ENCODE peak calls at places on chromosomes 11 and 22, in nine cellular contexts. One of them, this sample, is unnamed.
A peak's percentile ranks its signal among the peaks of the same experiment; 100 is the strongest.

GRCh38 chr22:47807506-47807905 is 1045.1 kb downstream of the TBC1D22A start:
- DNase-seq in CD8-positive, alpha-beta memory T cell: no peak
- DNase-seq in MM.1S: no peak
- DNase-seq in neuronal stem cell: no peak
- DNase-seq in fibroblast of lung: no peak
- DNase-seq in IMR-90: no peak
- DNase-seq in hepatocyte: no peak
- DNase-seq in effector memory CD4-positive, alpha-beta T cell: no peak
- DNase-seq in epithelial cell of esophagus: no peak
- DNase-seq in this sample: no peak

GRCh38 chr22:47154621-47155081 is 392.2 kb downstream of the TBC1D22A start:
- DNase-seq in MM.1S: no peak
- DNase-seq in epithelial cell of esophagus: peak; percentile 17
- DNase-seq in fibroblast of lung: peak; percentile 73
- DNase-seq in IMR-90: peak; percentile 82
- DNase-seq in effector memory CD4-positive, alpha-beta T cell: no peak
- DNase-seq in CD8-positive, alpha-beta memory T cell: no peak
- DNase-seq in neuronal stem cell: no peak
- DNase-seq in hepatocyte: peak; percentile 15
- DNase-seq in this sample: no peak

GRCh38 chr11:67045314-67045713 is 11.3 kb upstream of the RHOD start:
- DNase-seq in MM.1S: no peak
- DNase-seq in hepatocyte: no peak
- DNase-seq in neuronal stem cell: no peak
- DNase-seq in IMR-90: peak; percentile 95
- DNase-seq in fibroblast of lung: peak; percentile 85
- DNase-seq in epithelial cell of esophagus: peak; percentile 94
- DNase-seq in CD8-positive, alpha-beta memory T cell: no peak
- DNase-seq in effector memory CD4-positive, alpha-beta T cell: no peak
- DNase-seq in this sample: no peak

GRCh38 chr22:29061773-29062172 is at the start of gene C22orf31:
- DNase-seq in fibroblast of lung: no peak
- DNase-seq in CD8-positive, alpha-beta memory T cell: no peak
- DNase-seq in epithelial cell of esophagus: no peak
- DNase-seq in hepatocyte: no peak
- DNase-seq in effector memory CD4-positive, alpha-beta T cell: no peak
- DNase-seq in MM.1S: no peak
- DNase-seq in neuronal stem cell: no peak
- DNase-seq in IMR-90: peak; percentile 7
- DNase-seq in this sample: peak; percentile 64

GRCh38 chr11:80327971-80328614 is 887.3 kb upstream of the TENM4 start:
- DNase-seq in effector memory CD4-positive, alpha-beta T cell: no peak
- DNase-seq in epithelial cell of esophagus: no peak
- DNase-seq in neuronal stem cell: peak; percentile 14
- DNase-seq in CD8-positive, alpha-beta memory T cell: no peak
- DNase-seq in IMR-90: no peak
- DNase-seq in MM.1S: no peak
- DNase-seq in hepatocyte: no peak
- DNase-seq in fibroblast of lung: no peak
- DNase-seq in this sample: no peak

GRCh38 chr11:34655335-34656008 is 34.6 kb downstream of the EHF start:
- DNase-seq in IMR-90: peak; percentile 97
- DNase-seq in hepatocyte: no peak
- DNase-seq in epithelial cell of esophagus: peak; percentile 77
- DNase-seq in neuronal stem cell: no peak
- DNase-seq in fibroblast of lung: peak; percentile 78
- DNase-seq in CD8-positive, alpha-beta memory T cell: no peak
- DNase-seq in effector memory CD4-positive, alpha-beta T cell: no peak
- DNase-seq in MM.1S: no peak
- DNase-seq in this sample: no peak

GRCh38 chr11:66039765-66040164 is 9.2 kb downstream of the GAL3ST3 start:
- DNase-seq in CD8-positive, alpha-beta memory T cell: no peak
- DNase-seq in epithelial cell of esophagus: no peak
- DNase-seq in neuronal stem cell: no peak
- DNase-seq in IMR-90: no peak
- DNase-seq in fibroblast of lung: no peak
- DNase-seq in hepatocyte: no peak
- DNase-seq in effector memory CD4-positive, alpha-beta T cell: no peak
- DNase-seq in MM.1S: no peak
- DNase-seq in this sample: no peak

GRCh38 chr11:23423119-23423518 is 562.8 kb upstream of the CCDC179 start:
- DNase-seq in fibroblast of lung: peak; percentile 36
- DNase-seq in effector memory CD4-positive, alpha-beta T cell: no peak
- DNase-seq in IMR-90: peak; percentile 78
- DNase-seq in hepatocyte: no peak
- DNase-seq in CD8-positive, alpha-beta memory T cell: no peak
- DNase-seq in MM.1S: no peak
- DNase-seq in epithelial cell of esophagus: no peak
- DNase-seq in neuronal stem cell: no peak
- DNase-seq in this sample: no peak

GRCh38 chr11:124751391-124751740 is 689 bp downstream of the VSIG2 start:
- DNase-seq in fibroblast of lung: no peak
- DNase-seq in hepatocyte: no peak
- DNase-seq in epithelial cell of esophagus: no peak
- DNase-seq in effector memory CD4-positive, alpha-beta T cell: no peak
- DNase-seq in CD8-positive, alpha-beta memory T cell: no peak
- DNase-seq in IMR-90: no peak
- DNase-seq in MM.1S: no peak
- DNase-seq in neuronal stem cell: no peak
- DNase-seq in this sample: no peak

GRCh38 chr11:22670803-22671202 is 4.4 kb downstream of the GAS2 start:
- DNase-seq in IMR-90: peak; percentile 3
- DNase-seq in fibroblast of lung: peak; percentile 2
- DNase-seq in MM.1S: peak; percentile 82
- DNase-seq in hepatocyte: peak; percentile 59
- DNase-seq in neuronal stem cell: no peak
- DNase-seq in epithelial cell of esophagus: peak; percentile 61
- DNase-seq in CD8-positive, alpha-beta memory T cell: peak; percentile 11
- DNase-seq in effector memory CD4-positive, alpha-beta T cell: no peak
- DNase-seq in this sample: peak; percentile 6

GRCh38 chr11:73810637-73811036 is 23.0 kb downstream of the MRPL48 start:
- DNase-seq in neuronal stem cell: no peak
- DNase-seq in CD8-positive, alpha-beta memory T cell: no peak
- DNase-seq in effector memory CD4-positive, alpha-beta T cell: no peak
- DNase-seq in MM.1S: no peak
- DNase-seq in fibroblast of lung: peak; percentile 47
- DNase-seq in IMR-90: peak; percentile 58
- DNase-seq in hepatocyte: no peak
- DNase-seq in epithelial cell of esophagus: no peak
- DNase-seq in this sample: no peak

GRCh38 chr11:46271875-46272815 is 5.3 kb upstream of the CREB3L1 start:
- DNase-seq in hepatocyte: peak; percentile 19
- DNase-seq in MM.1S: no peak
- DNase-seq in CD8-positive, alpha-beta memory T cell: no peak
- DNase-seq in fibroblast of lung: no peak
- DNase-seq in neuronal stem cell: no peak
- DNase-seq in epithelial cell of esophagus: no peak
- DNase-seq in effector memory CD4-positive, alpha-beta T cell: no peak
- DNase-seq in IMR-90: no peak
- DNase-seq in this sample: no peak

GRCh38 chr22:27554106-27554814 is 247.3 kb downstream of the MN1 start:
- DNase-seq in fibroblast of lung: peak; percentile 69
- DNase-seq in hepatocyte: peak; percentile 67
- DNase-seq in IMR-90: peak; percentile 20
- DNase-seq in MM.1S: no peak
- DNase-seq in neuronal stem cell: no peak
- DNase-seq in epithelial cell of esophagus: peak; percentile 85
- DNase-seq in effector memory CD4-positive, alpha-beta T cell: no peak
- DNase-seq in CD8-positive, alpha-beta memory T cell: no peak
- DNase-seq in this sample: no peak

GRCh38 chr22:46995501-46996360 is 233.3 kb downstream of the TBC1D22A start:
- DNase-seq in MM.1S: no peak
- DNase-seq in epithelial cell of esophagus: no peak
- DNase-seq in effector memory CD4-positive, alpha-beta T cell: no peak
- DNase-seq in fibroblast of lung: no peak
- DNase-seq in IMR-90: no peak
- DNase-seq in hepatocyte: no peak
- DNase-seq in CD8-positive, alpha-beta memory T cell: no peak
- DNase-seq in neuronal stem cell: no peak
- DNase-seq in this sample: no peak

GRCh38 chr22:35649026-35649553 is 844 bp downstream of the APOL6 start:
- DNase-seq in effector memory CD4-positive, alpha-beta T cell: no peak
- DNase-seq in IMR-90: no peak
- DNase-seq in epithelial cell of esophagus: no peak
- DNase-seq in neuronal stem cell: no peak
- DNase-seq in MM.1S: no peak
- DNase-seq in fibroblast of lung: no peak
- DNase-seq in hepatocyte: no peak
- DNase-seq in CD8-positive, alpha-beta memory T cell: no peak
- DNase-seq in this sample: no peak

GRCh38 chr22:35649636-35650250 is 1.5 kb downstream of the APOL6 start:
- DNase-seq in fibroblast of lung: no peak
- DNase-seq in MM.1S: no peak
- DNase-seq in IMR-90: no peak
- DNase-seq in effector memory CD4-positive, alpha-beta T cell: no peak
- DNase-seq in neuronal stem cell: no peak
- DNase-seq in epithelial cell of esophagus: no peak
- DNase-seq in CD8-positive, alpha-beta memory T cell: no peak
- DNase-seq in hepatocyte: no peak
- DNase-seq in this sample: no peak

GRCh38 chr22:35648066-35649025 is at the start of gene APOL6:
- DNase-seq in fibroblast of lung: peak; percentile 92
- DNase-seq in MM.1S: peak; percentile 86
- DNase-seq in CD8-positive, alpha-beta memory T cell: peak; percentile 78
- DNase-seq in IMR-90: peak; percentile 76
- DNase-seq in effector memory CD4-positive, alpha-beta T cell: peak; percentile 42
- DNase-seq in neuronal stem cell: no peak
- DNase-seq in epithelial cell of esophagus: peak; percentile 57
- DNase-seq in hepatocyte: peak; percentile 75
- DNase-seq in this sample: peak; percentile 76

GRCh38 chr22:35656284-35656752 is 8.1 kb downstream of the APOL6 start:
- DNase-seq in IMR-90: no peak
- DNase-seq in neuronal stem cell: no peak
- DNase-seq in fibroblast of lung: no peak
- DNase-seq in epithelial cell of esophagus: peak; percentile 30
- DNase-seq in effector memory CD4-positive, alpha-beta T cell: no peak
- DNase-seq in MM.1S: no peak
- DNase-seq in hepatocyte: no peak
- DNase-seq in CD8-positive, alpha-beta memory T cell: no peak
- DNase-seq in this sample: no peak

GRCh38 chr22:35651085-35651484 is 2.8 kb downstream of the APOL6 start:
- DNase-seq in IMR-90: no peak
- DNase-seq in epithelial cell of esophagus: no peak
- DNase-seq in effector memory CD4-positive, alpha-beta T cell: no peak
- DNase-seq in CD8-positive, alpha-beta memory T cell: no peak
- DNase-seq in hepatocyte: no peak
- DNase-seq in neuronal stem cell: no peak
- DNase-seq in fibroblast of lung: no peak
- DNase-seq in MM.1S: no peak
- DNase-seq in this sample: no peak
- H3K4me3 ChIP-seq in IMR-90: no peak overlapping the region
- H3K4me3 ChIP-seq in epithelial cell of esophagus: no peak overlapping the region
- H3K4me3 ChIP-seq in effector memory CD4-positive, alpha-beta T cell: no peak overlapping the region
- H3K4me3 ChIP-seq in CD8-positive, alpha-beta memory T cell: no peak overlapping the region
- H3K4me3 ChIP-seq in hepatocyte: no peak overlapping the region
- H3K4me3 ChIP-seq in neuronal stem cell: no peak overlapping the region
- H3K4me3 ChIP-seq in fibroblast of lung: no peak overlapping the region
- H3K4me3 ChIP-seq in MM.1S: no peak overlapping the region
- H3K4me3 ChIP-seq in this sample: no peak overlapping the region

DNA sequence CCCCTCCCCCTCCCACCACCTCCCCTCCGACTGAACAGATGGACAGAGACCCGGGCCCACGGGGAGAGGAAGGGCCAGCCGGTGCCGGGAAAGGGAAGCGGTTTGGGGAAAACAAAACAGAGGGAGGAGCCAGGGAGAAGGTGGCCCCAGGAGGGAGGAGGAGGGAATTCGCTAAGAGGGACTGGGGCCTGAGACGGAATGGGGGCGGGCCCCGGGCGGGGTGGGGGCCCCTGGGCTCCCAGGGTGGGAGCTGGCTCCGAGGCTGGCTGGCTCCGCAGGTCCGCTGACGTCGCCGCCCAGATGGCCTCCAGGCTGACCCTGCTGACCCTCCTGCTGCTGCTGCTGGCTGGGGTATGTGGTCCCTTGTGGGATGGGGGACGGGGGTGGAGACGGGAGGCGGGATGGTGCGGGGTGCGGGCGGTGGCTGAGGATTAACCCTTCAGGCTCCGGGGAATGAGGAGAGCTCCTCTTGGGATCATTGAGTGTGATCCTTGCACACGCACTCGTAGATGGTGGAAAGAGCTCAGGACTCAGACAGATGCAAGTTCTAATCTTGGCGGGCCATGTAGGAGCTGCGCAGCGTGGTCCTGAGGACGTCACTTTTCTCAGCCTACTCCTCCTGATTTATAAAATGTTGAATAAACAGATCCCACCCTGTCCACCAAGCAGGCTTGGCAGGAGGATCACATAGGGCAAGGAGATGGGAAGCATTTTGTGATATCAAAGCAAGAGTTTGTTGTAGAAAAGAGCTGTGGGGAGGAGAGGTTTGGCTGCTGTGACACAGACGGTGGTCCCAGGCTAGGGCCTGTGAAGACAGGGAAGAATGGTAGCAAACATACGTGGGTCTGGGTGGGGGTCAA is 716 bp downstream of the SERPING1 start:
- DNase-seq in CD8-positive, alpha-beta memory T cell: no peak
- DNase-seq in neuronal stem cell: peak; percentile 97
- DNase-seq in effector memory CD4-positive, alpha-beta T cell: no peak
- DNase-seq in hepatocyte: peak; percentile 83
- DNase-seq in IMR-90: peak; percentile 24
- DNase-seq in fibroblast of lung: peak; percentile 78
- DNase-seq in epithelial cell of esophagus: no peak
- DNase-seq in MM.1S: no peak
- DNase-seq in this sample: no peak
- H3K4me3 ChIP-seq in CD8-positive, alpha-beta memory T cell: no peak overlapping the region
- H3K4me3 ChIP-seq in neuronal stem cell: peak overlapping the region; percentile 55
- H3K4me3 ChIP-seq in effector memory CD4-positive, alpha-beta T cell: no peak overlapping the region
- H3K4me3 ChIP-seq in hepatocyte: peak overlapping the region; percentile 48
- H3K4me3 ChIP-seq in IMR-90: peak overlapping the region; percentile 57
- H3K4me3 ChIP-seq in fibroblast of lung: peak overlapping the region; percentile 50
- H3K4me3 ChIP-seq in epithelial cell of esophagus: peak overlapping the region; percentile 23
- H3K4me3 ChIP-seq in MM.1S: no peak overlapping the region
- H3K4me3 ChIP-seq in this sample: no peak overlapping the region

GRCh38 chr11:87028688-87029087 is 9.0 kb upstream of the TMEM135 start:
- DNase-seq in CD8-positive, alpha-beta memory T cell: no peak
- DNase-seq in neuronal stem cell: no peak
- DNase-seq in epithelial cell of esophagus: peak; percentile 50
- DNase-seq in IMR-90: no peak
- DNase-seq in fibroblast of lung: no peak
- DNase-seq in effector memory CD4-positive, alpha-beta T cell: no peak
- DNase-seq in MM.1S: no peak
- DNase-seq in hepatocyte: no peak
- DNase-seq in this sample: no peak
- H3K4me3 ChIP-seq in CD8-positive, alpha-beta memory T cell: no peak overlapping the region
- H3K4me3 ChIP-seq in neuronal stem cell: no peak overlapping the region
- H3K4me3 ChIP-seq in epithelial cell of esophagus: no peak overlapping the region
- H3K4me3 ChIP-seq in IMR-90: no peak overlapping the region
- H3K4me3 ChIP-seq in fibroblast of lung: no peak overlapping the region
- H3K4me3 ChIP-seq in effector memory CD4-positive, alpha-beta T cell: no peak overlapping the region
- H3K4me3 ChIP-seq in MM.1S: no peak overlapping the region
- H3K4me3 ChIP-seq in hepatocyte: no peak overlapping the region
- H3K4me3 ChIP-seq in this sample: no peak overlapping the region

DNA sequence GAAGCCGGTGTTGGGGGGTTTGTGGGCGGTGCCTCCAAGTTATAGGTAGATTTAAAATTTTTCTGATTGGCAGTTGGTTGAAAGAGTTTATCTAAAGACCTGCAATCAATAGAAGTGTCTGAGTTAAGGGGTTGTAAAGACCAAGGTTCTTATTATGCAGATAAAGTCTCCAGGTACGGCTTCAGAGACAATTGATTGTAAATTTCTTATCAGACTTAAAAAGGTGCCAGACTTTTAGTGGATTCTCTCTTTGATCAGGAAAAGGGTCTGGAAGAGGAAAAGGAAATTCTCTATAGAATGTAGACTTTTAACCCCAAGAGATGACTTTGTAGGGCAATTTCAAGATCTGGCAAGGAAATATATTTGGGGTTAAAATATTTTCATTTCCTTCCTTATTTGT is 25.2 kb downstream of the CLMP start:
- DNase-seq in hepatocyte: no peak
- DNase-seq in effector memory CD4-positive, alpha-beta T cell: no peak
- DNase-seq in epithelial cell of esophagus: no peak
- DNase-seq in MM.1S: no peak
- DNase-seq in CD8-positive, alpha-beta memory T cell: no peak
- DNase-seq in neuronal stem cell: no peak
- DNase-seq in IMR-90: no peak
- DNase-seq in fibroblast of lung: no peak
- DNase-seq in this sample: no peak
- H3K4me3 ChIP-seq in hepatocyte: no peak overlapping the region
- H3K4me3 ChIP-seq in effector memory CD4-positive, alpha-beta T cell: no peak overlapping the region
- H3K4me3 ChIP-seq in epithelial cell of esophagus: no peak overlapping the region
- H3K4me3 ChIP-seq in MM.1S: no peak overlapping the region
- H3K4me3 ChIP-seq in CD8-positive, alpha-beta memory T cell: no peak overlapping the region
- H3K4me3 ChIP-seq in neuronal stem cell: no peak overlapping the region
- H3K4me3 ChIP-seq in IMR-90: no peak overlapping the region
- H3K4me3 ChIP-seq in fibroblast of lung: no peak overlapping the region
- H3K4me3 ChIP-seq in this sample: no peak overlapping the region

This sample was measured in Jurkat, Clone E6-1.